ENCODE peak calls at places on chromosomes 13 and 19, in six cellular contexts. B is A673; G is CD8-positive, alpha-beta T cell; A is cardiac muscle cell; F is heart right ventricle; H is fibroblast of lung. O is an unnamed sample. For H3K36me3, the result is how much of the 10 kb centered on the place peaks cover.

GRCh38 chr13:51311957-51312520 is 27.5 kb upstream of the SERPINE3 start:
- DNase-seq in B (no peak), G (no peak), A (no peak), F (no peak), H (no peak), O (no peak)

GRCh38 chr19:30587869-30588268 is 215.7 kb downstream of the ZNF536 start:
- DNase-seq in B (no peak), G (no peak), A (no peak), F (no peak), H (no peak), O (no peak)

GRCh38 chr13:70310720-70311119 is 202.5 kb upstream of the KLHL1 start:
- DNase-seq in B (peak), G (no peak), A (no peak), F (no peak), H (peak), O (no peak)

GRCh38 chr19:29774126-29774525 is 37.7 kb upstream of the CCNE1 start:
- DNase-seq in B (no peak), G (no peak), A (no peak), F (no peak), H (no peak), O (no peak)

GRCh38 chr19:12783849-12784393 is 7.4 kb upstream of the JUNB start:
- DNase-seq in B (no peak), G (no peak), A (no peak), F (peak), H (no peak), O (no peak)

GRCh38 chr19:3234800-3235199 is 10.3 kb downstream of the CELF5 start:
- DNase-seq in B (no peak), G (no peak), A (no peak), F (no peak), H (no peak), O (no peak)

GRCh38 chr13:109818136-109818535 is 31.8 kb upstream of the IRS2 start:
- DNase-seq in B (no peak), G (no peak), A (no peak), F (no peak), H (no peak), O (no peak)

GRCh38 chr13:70415141-70415540 is 306.9 kb upstream of the KLHL1 start:
- DNase-seq in B (no peak), G (no peak), A (no peak), F (no peak), H (no peak), O (no peak)

GRCh38 chr19:12837225-12837624 is 1.1 kb upstream of the MAST1 start:
- DNase-seq in B (no peak), G (no peak), A (no peak), F (no peak), H (no peak), O (no peak)

GRCh38 chr13:29522044-29522685 is 73.3 kb downstream of the SLC7A1 start:
- DNase-seq in B (peak), G (no peak), A (peak), F (no peak), H (peak), O (peak)

GRCh38 chr19:42424712-42425131 is 2.5 kb downstream of the LIPE start:
- DNase-seq in B (no peak), G (no peak), A (no peak), F (peak), H (no peak), O (no peak)
- H3K4me3 ChIP-seq in B (no peak), G (no peak), A (no peak), F (no peak), H (no peak), O (no peak)

GRCh38 chr13:91513790-91514189 is 115.4 kb downstream of the GPC5 start:
- DNase-seq in B (no peak), G (no peak), A (no peak), F (no peak), H (no peak), O (no peak)
- TF ChIP-seq CTCF in B (no peak), G (no peak), A (no peak), F (no peak), H (no peak), O (no peak)

GRCh38 chr19:7445104-7445503 is 43.7 kb downstream of the PEX11G start:
- DNase-seq in B (no peak), G (no peak), A (no peak), F (no peak), H (no peak), O (no peak)
- H3K36me3 ChIP-seq in B (under half), G (half or more), A (under half), F (half or more), H (under half), O (under half)

GRCh38 chr13:113647351-113648217 is 10.4 kb downstream of the ATP4B start:
- DNase-seq in B (peak), G (no peak), A (peak), F (peak), H (peak), O (no peak)
- H3K4me3 ChIP-seq in B (no peak), G (no peak), A (no peak), F (no peak), H (no peak), O (no peak)

GRCh38 chr19:7870571-7871279 is 3.5 kb downstream of the PRR36 start:
- DNase-seq in B (peak), G (peak), A (peak), F (no peak), H (peak), O (no peak)

GRCh38 chr19:7868671-7869452 is 5.3 kb downstream of the PRR36 start:
- DNase-seq in B (peak), G (peak), A (peak), F (peak), H (peak), O (no peak)

GRCh38 chr19:7868326-7868670 is 5.9 kb downstream of the PRR36 start:
- DNase-seq in B (no peak), G (no peak), A (no peak), F (no peak), H (no peak), O (no peak)

GRCh38 chr19:7869910-7870511 is 4.2 kb downstream of the PRR36 start:
- DNase-seq in B (peak), G (peak), A (no peak), F (no peak), H (no peak), O (no peak)

DNA sequence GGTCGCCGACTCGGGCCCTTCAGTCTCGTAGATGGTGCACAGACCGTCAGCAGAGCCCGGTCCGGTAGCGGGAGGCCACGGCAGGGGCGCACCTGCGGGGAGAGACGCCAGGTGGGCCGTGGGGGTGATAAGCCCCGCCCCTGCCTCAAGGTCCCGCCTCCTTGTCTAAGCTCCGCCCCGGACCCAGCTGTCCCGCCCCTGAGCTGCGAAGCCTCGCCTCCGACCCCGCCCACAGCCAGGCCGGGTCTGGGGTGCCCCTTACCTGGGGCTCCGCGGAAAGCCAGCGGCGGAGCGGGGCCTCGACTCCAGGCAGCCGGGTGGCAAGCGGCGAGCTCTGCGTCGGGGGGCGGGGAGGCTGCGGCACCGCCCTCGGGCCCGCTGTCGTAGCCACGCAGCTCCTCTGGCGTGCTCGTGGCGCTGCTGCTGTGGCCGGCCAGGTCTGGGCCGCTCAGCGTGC is 4.7 kb downstream of the PRR36 start:
- DNase-seq in B (peak), G (peak), A (peak), F (peak), H (no peak), O (no peak)
- TF ChIP-seq CTCF in B (no peak), G (no peak), A (no peak), F (peak), H (no peak), O (peak)

DNA sequence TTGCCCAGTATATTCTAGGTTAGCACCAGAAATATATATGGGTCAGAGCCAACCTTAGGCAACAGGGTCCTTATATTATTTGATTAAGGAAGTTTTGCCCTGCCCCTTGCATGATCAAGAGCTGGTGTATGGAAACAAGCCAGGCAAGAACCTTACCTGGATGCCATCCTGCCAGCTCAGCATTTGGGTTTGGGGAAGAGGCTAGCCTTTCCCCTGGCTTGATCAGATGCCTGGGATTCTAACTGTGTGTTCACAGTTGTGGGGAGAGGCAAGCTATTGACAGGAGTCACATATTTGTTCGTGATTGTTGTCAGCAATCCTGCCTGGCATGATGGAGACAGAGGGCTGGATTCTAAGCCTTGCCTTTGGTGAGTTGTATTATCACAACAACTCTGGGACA is 260.0 kb upstream of the DACH1 start:
- DNase-seq in B (no peak), G (no peak), A (no peak), F (no peak), H (no peak), O (no peak)
- H3K36me3 ChIP-seq in B (under half), G (under half), A (under half), F (under half), H (under half), O (under half)

O was measured in BJ.